ENCODE peak calls at places on chromosomes 2 and 18, in nine cellular contexts. M, F, Z, U, K, I, J, V and T are unnamed samples.

GRCh38 chr2:223560704-223561435 is 41.3 kb downstream of the SCG2 start:
- DNase-seq in M (peak), F (peak), Z (peak), U (no peak), K (peak), I (peak), J (peak), V (no peak), T (peak)

GRCh38 chr18:79902640-79903039 is 48.8 kb downstream of the SLC66A2 start:
- DNase-seq in M (no peak), F (no peak), Z (no peak), U (no peak), K (no peak), I (no peak), J (no peak), V (no peak), T (no peak)

GRCh38 chr2:219228745-219229374 is 576 bp downstream of the ATG9A start:
- DNase-seq in M (no peak), F (no peak), Z (no peak), U (no peak), K (no peak), I (no peak), J (no peak), V (no peak), T (no peak)

GRCh38 chr18:50099725-50100414 is 95.1 kb downstream of the MYO5B start:
- DNase-seq in M (no peak), F (peak), Z (no peak), U (peak), K (peak), I (no peak), J (peak), V (no peak), T (peak)

GRCh38 chr2:160353166-160353565 is 140.4 kb downstream of the RBMS1 start:
- DNase-seq in M (no peak), F (no peak), Z (no peak), U (no peak), K (no peak), I (no peak), J (no peak), V (no peak), T (no peak)

GRCh38 chr2:113067681-113068080 is at the start of gene IL1F10:
- DNase-seq in M (no peak), F (no peak), Z (no peak), U (no peak), K (no peak), I (no peak), J (no peak), V (no peak), T (no peak)

GRCh38 chr2:151611351-151611750 is 122.9 kb downstream of the NEB start:
- DNase-seq in M (no peak), F (no peak), Z (no peak), U (no peak), K (no peak), I (no peak), J (no peak), V (no peak), T (no peak)

GRCh38 chr18:9901377-9901776 is 12.4 kb upstream of the VAPA start:
- DNase-seq in M (no peak), F (peak), Z (no peak), U (no peak), K (peak), I (no peak), J (no peak), V (no peak), T (peak)

GRCh38 chr2:105943977-105944376 is 199.3 kb downstream of the NCK2 start:
- DNase-seq in M (no peak), F (no peak), Z (peak), U (no peak), K (no peak), I (no peak), J (no peak), V (no peak), T (no peak)

GRCh38 chr2:191321861-191322662 is 76.9 kb downstream of the MYO1B start:
- DNase-seq in M (no peak), F (peak), Z (peak), U (no peak), K (peak), I (peak), J (peak), V (no peak), T (peak)

GRCh38 chr2:191927319-191927867 is 80.5 kb upstream of the CAVIN2 start:
- DNase-seq in M (peak), F (peak), Z (peak), U (no peak), K (peak), I (peak), J (peak), V (no peak), T (peak)

GRCh38 chr2:206939340-206939739 is at the start of gene CPO:
- DNase-seq in M (no peak), F (no peak), Z (no peak), U (no peak), K (no peak), I (no peak), J (no peak), V (no peak), T (no peak)

GRCh38 chr2:224412064-224412921 is 10.4 kb upstream of the FAM124B start:
- DNase-seq in M (no peak), F (peak), Z (no peak), U (no peak), K (peak), I (no peak), J (peak), V (no peak), T (peak)

GRCh38 chr2:236899945-236900640 is 185.6 kb upstream of the COPS8 start:
- DNase-seq in M (no peak), F (no peak), Z (no peak), U (no peak), K (no peak), I (no peak), J (no peak), V (no peak), T (no peak)

GRCh38 chr2:58448065-58448507 is 207.0 kb upstream of the FANCL start:
- DNase-seq in M (peak), F (peak), Z (peak), U (no peak), K (peak), I (peak), J (peak), V (no peak), T (peak)

GRCh38 chr2:109174214-109174613 is 45.2 kb downstream of the SH3RF3 start:
- DNase-seq in M (no peak), F (no peak), Z (no peak), U (no peak), K (no peak), I (no peak), J (no peak), V (no peak), T (no peak)

GRCh38 chr2:25056391-25056821 is 14.5 kb downstream of the EFR3B start:
- DNase-seq in M (no peak), F (no peak), Z (no peak), U (no peak), K (no peak), I (no peak), J (no peak), V (no peak), T (no peak)

GRCh38 chr2:220434365-220434764 is 806.9 kb downstream of the SLC4A3 start:
- DNase-seq in M (no peak), F (peak), Z (no peak), U (no peak), K (peak), I (no peak), J (peak), V (no peak), T (peak)

GRCh38 chr2:157032019-157032418 is 225.5 kb upstream of the GALNT5 start:
- DNase-seq in M (peak), F (peak), Z (no peak), U (peak), K (peak), I (peak), J (peak), V (no peak), T (peak)

GRCh38 chr2:201949036-201950012 is 84.3 kb upstream of the FZD7 start:
- DNase-seq in M (no peak), F (no peak), Z (peak), U (no peak), K (no peak), I (no peak), J (no peak), V (no peak), T (no peak)

GRCh38 chr2:225122582-225123486 is 80.6 kb upstream of the DOCK10 start:
- DNase-seq in M (no peak), F (peak), Z (peak), U (no peak), K (peak), I (no peak), J (no peak), V (no peak), T (peak)

GRCh38 chr2:24482256-24482971 is 8.6 kb upstream of the NCOA1 start:
- DNase-seq in M (no peak), F (no peak), Z (no peak), U (no peak), K (no peak), I (no peak), J (no peak), V (no peak), T (no peak)

GRCh38 chr2:85525567-85525966 is 13.4 kb upstream of the MAT2A start:
- DNase-seq in M (no peak), F (no peak), Z (no peak), U (no peak), K (no peak), I (no peak), J (no peak), V (no peak), T (no peak)

GRCh38 chr2:44753552-44754285 is 187.8 kb upstream of the SIX3 start:
- DNase-seq in M (no peak), F (no peak), Z (no peak), U (no peak), K (no peak), I (no peak), J (peak), V (no peak), T (peak)

GRCh38 chr2:176134978-176135575 is 5.6 kb downstream of the HOXD8 start:
- DNase-seq in M (no peak), F (peak), Z (no peak), U (no peak), K (peak), I (no peak), J (no peak), V (no peak), T (peak)

GRCh38 chr2:525611-526010 is 151.6 kb downstream of the TMEM18 start:
- DNase-seq in M (no peak), F (no peak), Z (no peak), U (no peak), K (no peak), I (no peak), J (no peak), V (no peak), T (no peak)

GRCh38 chr2:171160119-171160629 is 519 bp downstream of the TLK1 start:
- DNase-seq in M (peak), F (peak), Z (peak), U (no peak), K (peak), I (peak), J (peak), V (peak), T (peak)

GRCh38 chr2:122713800-122714199 is 958.3 kb downstream of the TSN start:
- DNase-seq in M (no peak), F (no peak), Z (no peak), U (no peak), K (no peak), I (no peak), J (no peak), V (no peak), T (no peak)

GRCh38 chr18:70368903-70369302 is 80.1 kb downstream of the SOCS6 start:
- DNase-seq in M (no peak), F (peak), Z (no peak), U (no peak), K (peak), I (no peak), J (no peak), V (no peak), T (peak)

GRCh38 chr2:109611467-109612095 is 2.2 kb downstream of the SEPTIN10 start:
- DNase-seq in M (no peak), F (peak), Z (no peak), U (peak), K (peak), I (no peak), J (peak), V (no peak), T (peak)

GRCh38 chr2:218785103-218785502 is 3.2 kb downstream of the CYP27A1 start:
- DNase-seq in M (no peak), F (no peak), Z (no peak), U (no peak), K (no peak), I (no peak), J (no peak), V (no peak), T (no peak)

GRCh38 chr2:47076586-47077441 is 78.3 kb downstream of the STPG4 start:
- DNase-seq in M (peak), F (peak), Z (no peak), U (peak), K (peak), I (peak), J (peak), V (no peak), T (peak)

GRCh38 chr18:48024891-48025660 is 94.6 kb upstream of the SMAD2 start:
- DNase-seq in M (no peak), F (no peak), Z (no peak), U (no peak), K (no peak), I (no peak), J (no peak), V (no peak), T (no peak)
- TF ChIP-seq CTCF in M (no peak), F (no peak), Z (no peak), U (no peak), K (no peak), I (no peak), J (no peak), V (no peak), T (no peak)

GRCh38 chr2:8382485-8382884 is 299.4 kb upstream of the ID2 start:
- DNase-seq in M (no peak), F (no peak), Z (no peak), U (no peak), K (no peak), I (no peak), J (no peak), V (no peak), T (no peak)
- H3K4me3 ChIP-seq in M (no peak), F (no peak), Z (no peak), U (no peak), K (no peak), I (no peak), J (no peak), V (no peak), T (no peak)

GRCh38 chr2:26520065-26520464 is 42.1 kb upstream of the OTOF start:
- DNase-seq in M (no peak), F (no peak), Z (no peak), U (no peak), K (no peak), I (no peak), J (no peak), V (no peak), T (no peak)

GRCh38 chr2:26522325-26523120 is 44.6 kb upstream of the OTOF start:
- DNase-seq in M (no peak), F (no peak), Z (no peak), U (no peak), K (peak), I (no peak), J (no peak), V (no peak), T (peak)

GRCh38 chr2:26521913-26522180 is 43.9 kb upstream of the OTOF start:
- DNase-seq in M (no peak), F (no peak), Z (no peak), U (no peak), K (no peak), I (no peak), J (no peak), V (no peak), T (no peak)

GRCh38 chr2:26519396-26519991 is 41.6 kb upstream of the OTOF start:
- DNase-seq in M (no peak), F (no peak), Z (no peak), U (no peak), K (no peak), I (no peak), J (no peak), V (no peak), T (no peak)

DNA sequence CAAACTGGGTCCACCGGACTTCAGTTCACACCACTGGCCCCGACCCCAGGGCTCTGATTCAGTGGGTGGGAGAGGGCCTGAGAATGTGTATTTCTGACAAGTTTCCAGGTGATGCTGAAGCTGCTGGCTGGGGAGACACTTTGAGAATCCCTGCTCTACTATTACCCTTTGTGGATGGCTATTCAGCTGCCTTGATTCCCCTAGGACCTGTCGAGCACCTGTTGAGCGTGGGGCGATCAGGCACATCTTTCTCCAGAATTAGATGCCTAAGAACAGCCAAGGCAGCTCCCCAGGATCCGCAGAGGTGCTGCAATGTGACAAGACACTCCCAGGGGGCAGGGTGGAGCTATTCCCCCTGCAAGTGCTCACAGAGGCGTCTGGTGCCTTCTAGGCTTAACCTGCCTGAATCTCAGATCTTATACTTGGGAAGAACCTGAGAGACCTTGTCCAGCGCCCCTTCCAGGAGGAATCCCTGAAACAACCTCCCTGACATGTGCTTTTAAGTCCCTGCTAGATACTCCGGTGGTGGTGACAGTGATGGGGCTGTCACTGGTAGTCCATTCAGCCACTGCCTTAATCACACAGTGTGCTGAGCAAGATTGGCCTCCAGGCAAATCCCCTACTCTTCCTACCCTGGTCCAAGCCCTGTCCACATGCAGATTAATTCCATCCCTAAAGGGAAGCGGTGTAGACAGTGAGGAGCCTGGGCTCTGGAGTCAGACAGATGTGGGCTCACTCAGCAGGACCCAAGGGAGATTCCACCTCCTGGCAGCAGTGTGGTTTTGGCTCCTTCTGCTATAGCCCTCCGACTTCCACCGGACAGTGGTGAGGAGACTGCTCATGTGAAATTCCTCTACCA is 43.4 kb upstream of the OTOF start:
- DNase-seq in M (peak), F (peak), Z (peak), U (no peak), K (peak), I (peak), J (no peak), V (no peak), T (peak)
- TF ChIP-seq CTCF in M (peak), F (peak), Z (peak), U (peak), K (peak), I (peak), J (peak), V (no peak), T (peak)

GRCh38 chr18:48835745-48836191 is 115.0 kb downstream of the SMAD7 start:
- DNase-seq in M (no peak), F (no peak), Z (no peak), U (no peak), K (no peak), I (no peak), J (no peak), V (no peak), T (no peak)

GRCh38 chr18:48833701-48834394 is 116.9 kb downstream of the SMAD7 start:
- DNase-seq in M (no peak), F (no peak), Z (no peak), U (no peak), K (peak), I (no peak), J (peak), V (no peak), T (peak)

GRCh38 chr18:48836231-48836805 is 114.4 kb downstream of the SMAD7 start:
- DNase-seq in M (no peak), F (no peak), Z (no peak), U (no peak), K (no peak), I (no peak), J (no peak), V (no peak), T (no peak)

GRCh38 chr18:48834421-48835011 is 116.2 kb downstream of the SMAD7 start:
- DNase-seq in M (peak), F (peak), Z (no peak), U (peak), K (peak), I (peak), J (peak), V (no peak), T (peak)

GRCh38 chr18:48835119-48835518 is 115.6 kb downstream of the SMAD7 start:
- DNase-seq in M (no peak), F (no peak), Z (no peak), U (no peak), K (no peak), I (no peak), J (no peak), V (no peak), T (no peak)
- H3K4me3 ChIP-seq in M (no peak), F (no peak), Z (no peak), U (no peak), K (no peak), I (no peak), J (no peak), V (no peak), T (no peak)

GRCh38 chr2:28670882-28671281 is 80.7 kb upstream of the PPP1CB start:
- DNase-seq in M (no peak), F (no peak), Z (no peak), U (no peak), K (no peak), I (no peak), J (no peak), V (no peak), T (no peak)

GRCh38 chr2:28674713-28675068 is 76.9 kb upstream of the PPP1CB start:
- DNase-seq in M (no peak), F (no peak), Z (no peak), U (no peak), K (no peak), I (no peak), J (no peak), V (no peak), T (no peak)

GRCh38 chr2:28674062-28674712 is 77.4 kb upstream of the PPP1CB start:
- DNase-seq in M (no peak), F (peak), Z (no peak), U (no peak), K (peak), I (no peak), J (peak), V (no peak), T (no peak)

GRCh38 chr2:28676153-28676835 is 75.3 kb upstream of the PPP1CB start:
- DNase-seq in M (no peak), F (no peak), Z (no peak), U (no peak), K (no peak), I (no peak), J (no peak), V (no peak), T (no peak)

GRCh38 chr2:28673338-28673737 is 78.3 kb upstream of the PPP1CB start:
- DNase-seq in M (no peak), F (no peak), Z (no peak), U (no peak), K (no peak), I (no peak), J (no peak), V (no peak), T (no peak)
- TF ChIP-seq CTCF in M (no peak), F (no peak), Z (no peak), U (no peak), K (no peak), I (no peak), J (no peak), V (no peak), T (no peak)

GRCh38 chr2:11807156-11808015 is 61.0 kb downstream of the LPIN1 start:
- DNase-seq in M (no peak), F (no peak), Z (no peak), U (no peak), K (peak), I (no peak), J (peak), V (no peak), T (no peak)
- H3K4me3 ChIP-seq in M (no peak), F (no peak), Z (no peak), U (no peak), K (no peak), I (no peak), J (no peak), V (no peak), T (no peak)